ENCODE peak calls at places on chromosome 5, in four cellular contexts. F is stomach, T is brain microvascular endothelial cell, R is transverse colon. P is an unnamed sample.

GRCh38 chr5:103674739-103675138 is 112.2 kb upstream of the NUDT12 start:
- DNase-seq in F (no peak), T (peak), R (no peak), P (no peak)

GRCh38 chr5:149429839-149430721 is 51.0 kb upstream of the IL17B start:
- DNase-seq in F (no peak), T (no peak), R (no peak), P (peak)

GRCh38 chr5:133667217-133667616 is 54.9 kb upstream of the FSTL4 start:
- DNase-seq in F (no peak), T (no peak), R (no peak), P (no peak)

GRCh38 chr5:88688981-88689661 is 193.9 kb downstream of the MEF2C start:
- DNase-seq in F (no peak), T (no peak), R (no peak), P (no peak)

GRCh38 chr5:158731014-158731413 is 368.7 kb downstream of the EBF1 start:
- DNase-seq in F (no peak), T (no peak), R (no peak), P (no peak)

GRCh38 chr5:96146675-96147074 is 185.0 kb upstream of the ELL2 start:
- DNase-seq in F (no peak), T (peak), R (no peak), P (peak)

GRCh38 chr5:45098483-45098882 is 289.7 kb downstream of the MRPS30 start:
- DNase-seq in F (no peak), T (no peak), R (no peak), P (no peak)

GRCh38 chr5:133147411-133147810 is 95.6 kb downstream of the HSPA4 start:
- DNase-seq in F (no peak), T (peak), R (no peak), P (no peak)

GRCh38 chr5:37567566-37567965 is 188.4 kb downstream of the WDR70 start:
- DNase-seq in F (no peak), T (no peak), R (no peak), P (no peak)

GRCh38 chr5:76544268-76544926 is 78.8 kb downstream of the F2RL2 start:
- DNase-seq in F (peak), T (peak), R (peak), P (peak)

GRCh38 chr5:106121972-106122605 is 1548.6 kb downstream of the EFNA5 start:
- DNase-seq in F (peak), T (no peak), R (peak), P (peak)

GRCh38 chr5:172303090-172303995 is 19.8 kb upstream of the UBTD2 start:
- DNase-seq in F (no peak), T (no peak), R (no peak), P (no peak)

GRCh38 chr5:17127743-17128231 is 89.6 kb upstream of the BASP1 start:
- DNase-seq in F (no peak), T (peak), R (no peak), P (no peak)

GRCh38 chr5:40551706-40552557 is 127.8 kb upstream of the PTGER4 start:
- DNase-seq in F (no peak), T (peak), R (no peak), P (no peak)

GRCh38 chr5:129249891-129250290 is 155.3 kb downstream of the ISOC1 start:
- DNase-seq in F (no peak), T (no peak), R (no peak), P (no peak)

GRCh38 chr5:92353107-92354030 is 970.3 kb upstream of the ARRDC3 start:
- DNase-seq in F (no peak), T (no peak), R (no peak), P (no peak)

GRCh38 chr5:82512025-82512424 is 233.9 kb upstream of the RPS23 start:
- DNase-seq in F (no peak), T (peak), R (no peak), P (peak)

GRCh38 chr5:113123563-113123962 is 147.0 kb downstream of the DCP2 start:
- DNase-seq in F (no peak), T (no peak), R (no peak), P (no peak)

GRCh38 chr5:44318883-44319282 is 70.3 kb downstream of the FGF10 start:
- DNase-seq in F (no peak), T (no peak), R (no peak), P (no peak)

GRCh38 chr5:114857951-114858401 is 311.7 kb downstream of the TRIM36 start:
- DNase-seq in F (no peak), T (no peak), R (no peak), P (no peak)

GRCh38 chr5:90571147-90571773 is 12.7 kb downstream of the ADGRV1 start:
- DNase-seq in F (no peak), T (no peak), R (no peak), P (no peak)

GRCh38 chr5:93054424-93055165 is 526.4 kb downstream of the NR2F1-AS1 start:
- DNase-seq in F (no peak), T (peak), R (no peak), P (no peak)

GRCh38 chr5:127813633-127814171 is 110.5 kb downstream of the CCDC192 start:
- DNase-seq in F (no peak), T (peak), R (no peak), P (no peak)

GRCh38 chr5:82561786-82562185 is 283.6 kb upstream of the RPS23 start:
- DNase-seq in F (no peak), T (no peak), R (no peak), P (no peak)

GRCh38 chr5:23820764-23821471 is 313.5 kb downstream of the PRDM9 start:
- DNase-seq in F (no peak), T (peak), R (no peak), P (no peak)

GRCh38 chr5:102681403-102681983 is 73.6 kb upstream of the PAM start:
- DNase-seq in F (peak), T (peak), R (peak), P (peak)

GRCh38 chr5:71677977-71678376 is 41.1 kb upstream of the CARTPT start:
- DNase-seq in F (no peak), T (no peak), R (no peak), P (no peak)

GRCh38 chr5:154320690-154321089 is 125.1 kb upstream of the SAP30L start:
- DNase-seq in F (no peak), T (no peak), R (no peak), P (no peak)

GRCh38 chr5:135053278-135053677 is 19.2 kb upstream of the PITX1 start:
- DNase-seq in F (no peak), T (no peak), R (peak), P (peak)

GRCh38 chr5:127014573-127014972 is 15.8 kb downstream of the MARCHF3 start:
- DNase-seq in F (no peak), T (no peak), R (no peak), P (no peak)

GRCh38 chr5:35202319-35203111 is 27.8 kb downstream of the PRLR start:
- DNase-seq in F (peak), T (peak), R (peak), P (peak)

GRCh38 chr5:35201291-35201690 is 29.0 kb downstream of the PRLR start:
- DNase-seq in F (no peak), T (no peak), R (no peak), P (no peak)

GRCh38 chr5:35205606-35206005 is 24.7 kb downstream of the PRLR start:
- DNase-seq in F (no peak), T (no peak), R (no peak), P (no peak)

GRCh38 chr5:35203403-35203802 is 26.9 kb downstream of the PRLR start:
- DNase-seq in F (no peak), T (no peak), R (no peak), P (no peak)

DNA sequence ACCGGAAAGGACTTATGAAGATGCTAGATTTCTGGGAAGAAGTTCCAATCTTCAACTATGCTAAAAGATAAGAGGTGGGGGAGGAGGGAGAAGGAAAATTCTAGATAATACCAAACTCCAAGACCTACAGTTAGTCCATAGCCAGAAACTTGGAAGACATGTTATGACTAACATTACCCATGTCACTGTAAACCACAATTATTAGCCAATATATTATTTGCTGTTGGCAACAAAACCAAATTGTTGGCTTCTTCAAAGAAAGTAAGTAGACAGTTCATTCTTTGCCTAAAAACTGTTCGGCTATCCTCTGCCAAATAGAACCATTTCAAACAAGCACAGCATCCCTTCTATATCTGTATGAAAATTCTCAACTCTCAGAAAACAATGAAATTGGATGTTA is 25.1 kb downstream of the PRLR start:
- DNase-seq in F (no peak), T (no peak), R (no peak), P (no peak)
- TF ChIP-seq CTCF in F (no peak), T (no peak), R (no peak), P (no peak)

GRCh38 chr5:141838326-141839014 is 39.7 kb downstream of the PCDH1 start:
- DNase-seq in F (no peak), T (no peak), R (no peak), P (no peak)
- TF ChIP-seq CTCF in F (no peak), T (no peak), R (no peak), P (no peak)

GRCh38 chr5:139121120-139121519 is 77.0 kb downstream of the SIL1 start:
- DNase-seq in F (no peak), T (no peak), R (no peak), P (no peak)
- TF ChIP-seq CTCF in F (no peak), T (no peak), R (no peak), P (no peak)

GRCh38 chr5:173923236-173924104 is 35.3 kb downstream of the CPEB4 start:
- DNase-seq in F (no peak), T (peak), R (no peak), P (no peak)

GRCh38 chr5:173924899-173925298 is 36.8 kb downstream of the CPEB4 start:
- DNase-seq in F (no peak), T (no peak), R (no peak), P (no peak)

GRCh38 chr5:173926359-173926758 is 38.2 kb downstream of the CPEB4 start:
- DNase-seq in F (no peak), T (peak), R (no peak), P (no peak)

GRCh38 chr5:173922527-173922926 is 34.4 kb downstream of the CPEB4 start:
- DNase-seq in F (no peak), T (no peak), R (no peak), P (no peak)

DNA sequence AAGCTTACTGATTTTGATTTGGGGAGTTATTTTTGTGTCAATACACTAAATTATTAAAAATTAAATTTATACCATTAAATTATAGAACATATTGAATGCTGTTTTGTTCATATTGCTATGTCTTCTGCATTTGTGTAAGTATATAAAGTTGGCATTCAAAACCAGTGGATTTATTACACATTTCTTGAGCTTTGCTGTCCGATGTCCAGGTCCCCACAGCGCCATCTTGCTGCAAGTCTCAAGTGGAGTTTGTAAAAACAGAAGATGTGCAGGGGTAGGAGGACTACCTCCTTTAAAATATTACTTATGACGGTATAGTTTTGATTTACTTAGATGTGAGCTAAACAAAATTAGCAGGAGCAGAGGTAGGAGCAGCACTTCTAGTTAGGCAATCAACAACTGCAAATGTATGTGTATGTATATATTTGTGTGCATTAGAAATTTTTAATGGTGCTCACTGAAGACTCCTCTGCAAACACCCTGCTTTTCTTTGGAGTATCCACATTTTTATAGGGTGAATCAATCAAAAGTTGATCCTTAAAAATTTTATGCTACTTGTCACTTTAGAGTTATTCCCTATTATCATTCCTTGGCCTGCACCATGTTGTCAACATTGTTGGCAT is 37.4 kb downstream of the CPEB4 start:
- DNase-seq in F (no peak), T (peak), R (peak), P (peak)
- TF ChIP-seq CTCF in F (no peak), T (peak), R (peak), P (peak)

GRCh38 chr5:156942064-156942463 is 21.0 kb downstream of the TIMD4 start:
- DNase-seq in F (no peak), T (no peak), R (peak), P (peak)

GRCh38 chr5:156934450-156935211 is 28.4 kb downstream of the TIMD4 start:
- DNase-seq in F (no peak), T (no peak), R (peak), P (peak)

GRCh38 chr5:156936972-156937371 is 26.1 kb downstream of the TIMD4 start:
- DNase-seq in F (no peak), T (no peak), R (no peak), P (no peak)
- TF ChIP-seq CTCF in F (no peak), T (no peak), R (no peak), P (no peak)

GRCh38 chr5:131533844-131534243 is 101.2 kb downstream of the RAPGEF6 start:
- DNase-seq in F (no peak), T (no peak), R (no peak), P (no peak)
- TF ChIP-seq CTCF in F (no peak), T (peak), R (no peak), P (peak)

P was measured in GM13977.